ENCODE peak calls at places on chromosomes 7 and 10, in five cellular contexts. One of them, this sample, is unnamed.

GRCh38 chr7:112161253-112162160 is 44.7 kb downstream of the DOCK4 start:
- DNase-seq in iris pigment epithelial cell: no peak
- DNase-seq in IMR-90: no peak
- DNase-seq in T-helper 2 cell: no peak
- DNase-seq in NCI-H510A treated with DMSO at 0.1 percent for 48 hours: no peak
- DNase-seq in this sample: no peak

GRCh38 chr7:66043681-66044497 is 31.7 kb upstream of the ASL start:
- DNase-seq in NCI-H510A treated with DMSO at 0.1 percent for 48 hours: no peak
- DNase-seq in T-helper 2 cell: no peak
- DNase-seq in IMR-90: no peak
- DNase-seq in iris pigment epithelial cell: no peak
- DNase-seq in this sample: peak

GRCh38 chr7:81173766-81174281 is 255.0 kb upstream of the SEMA3C start:
- DNase-seq in NCI-H510A treated with DMSO at 0.1 percent for 48 hours: no peak
- DNase-seq in iris pigment epithelial cell: peak
- DNase-seq in T-helper 2 cell: no peak
- DNase-seq in IMR-90: peak
- DNase-seq in this sample: peak

GRCh38 chr10:125158528-125159485 is 1.6 kb downstream of the CTBP2 start:
- DNase-seq in T-helper 2 cell: no peak
- DNase-seq in iris pigment epithelial cell: peak
- DNase-seq in IMR-90: peak
- DNase-seq in NCI-H510A treated with DMSO at 0.1 percent for 48 hours: peak
- DNase-seq in this sample: no peak

GRCh38 chr7:75776295-75776971 is 4.4 kb upstream of the CCL26 start:
- DNase-seq in iris pigment epithelial cell: peak
- DNase-seq in NCI-H510A treated with DMSO at 0.1 percent for 48 hours: no peak
- DNase-seq in IMR-90: peak
- DNase-seq in T-helper 2 cell: peak
- DNase-seq in this sample: no peak

GRCh38 chr10:119177708-119178370 is 773 bp downstream of the PRDX3 start:
- DNase-seq in T-helper 2 cell: no peak
- DNase-seq in NCI-H510A treated with DMSO at 0.1 percent for 48 hours: peak
- DNase-seq in IMR-90: no peak
- DNase-seq in iris pigment epithelial cell: peak
- DNase-seq in this sample: peak

GRCh38 chr10:62083868-62084267 is 182.4 kb downstream of the ARID5B start:
- DNase-seq in T-helper 2 cell: no peak
- DNase-seq in NCI-H510A treated with DMSO at 0.1 percent for 48 hours: peak
- DNase-seq in iris pigment epithelial cell: peak
- DNase-seq in IMR-90: peak
- DNase-seq in this sample: no peak

GRCh38 chr7:115851291-115851690 is 179.3 kb downstream of the TFEC start:
- DNase-seq in iris pigment epithelial cell: peak
- DNase-seq in NCI-H510A treated with DMSO at 0.1 percent for 48 hours: peak
- DNase-seq in T-helper 2 cell: no peak
- DNase-seq in IMR-90: peak
- DNase-seq in this sample: peak

GRCh38 chr10:101036726-101037125 is 5.7 kb downstream of the SFXN3 start:
- DNase-seq in iris pigment epithelial cell: no peak
- DNase-seq in NCI-H510A treated with DMSO at 0.1 percent for 48 hours: no peak
- DNase-seq in T-helper 2 cell: no peak
- DNase-seq in IMR-90: no peak
- DNase-seq in this sample: no peak

GRCh38 chr10:60362461-60362860 is 27.2 kb downstream of the ANK3 start:
- DNase-seq in IMR-90: no peak
- DNase-seq in T-helper 2 cell: no peak
- DNase-seq in NCI-H510A treated with DMSO at 0.1 percent for 48 hours: no peak
- DNase-seq in iris pigment epithelial cell: no peak
- DNase-seq in this sample: no peak

This sample was measured in trophoblast cell.